ENCODE peak calls at places on chromosome 13, in seven cellular contexts. R, N, D, E, M, Q and U are unnamed samples.

GRCh38 chr13:103883152-103883551 is 816.9 kb upstream of the SLC10A2 start:
- DNase-seq in Q (peak), M (no peak), D (peak), N (peak), E (peak), R (peak), U (peak)

GRCh38 chr13:98112456-98112855 is 30.4 kb upstream of the FARP1 start:
- DNase-seq in Q (no peak), D (no peak), M (no peak), N (no peak), R (no peak), E (no peak), U (no peak)

GRCh38 chr13:80547341-80547740 is 206.4 kb upstream of the SPRY2 start:
- DNase-seq in E (no peak), N (no peak), Q (no peak), M (no peak), R (no peak), D (no peak), U (no peak)

GRCh38 chr13:79749985-79750551 is 269.1 kb downstream of the NDFIP2 start:
- DNase-seq in N (peak), E (no peak), D (peak), M (no peak), R (no peak), Q (peak), U (peak)

GRCh38 chr13:54367639-54368271 is 1339.1 kb downstream of the OLFM4 start:
- DNase-seq in D (no peak), M (no peak), E (no peak), Q (no peak), R (no peak), N (no peak), U (no peak)

GRCh38 chr13:45518525-45519235 is 53.9 kb downstream of the COG3 start:
- DNase-seq in Q (no peak), M (no peak), D (no peak), E (no peak), R (no peak), N (peak), U (no peak)

GRCh38 chr13:113126265-113127150 is 3.9 kb downstream of the F10 start:
- DNase-seq in M (no peak), N (no peak), Q (no peak), R (peak), E (no peak), D (no peak), U (peak)

GRCh38 chr13:66210677-66211076 is 1019.5 kb downstream of the PCDH9 start:
- DNase-seq in E (no peak), D (no peak), M (no peak), R (no peak), Q (no peak), N (peak), U (no peak)

GRCh38 chr13:64446372-64446771 is 2783.8 kb downstream of the PCDH9 start:
- DNase-seq in Q (no peak), N (no peak), M (no peak), E (no peak), R (no peak), D (no peak), U (no peak)

GRCh38 chr13:82092312-82092711 is 1751.4 kb upstream of the SPRY2 start:
- DNase-seq in Q (no peak), M (no peak), N (no peak), D (no peak), R (no peak), E (no peak), U (no peak)

GRCh38 chr13:46516624-46517318 is 36.2 kb upstream of the LRCH1 start:
- DNase-seq in Q (peak), D (no peak), M (no peak), N (no peak), R (no peak), E (no peak), U (no peak)

GRCh38 chr13:111187879-111188643 is 73.0 kb downstream of the ARHGEF7 start:
- DNase-seq in M (no peak), D (no peak), N (peak), E (no peak), R (no peak), Q (no peak), U (no peak)

GRCh38 chr13:110648155-110648819 is 32.9 kb downstream of the NAXD start:
- DNase-seq in D (no peak), R (no peak), M (no peak), Q (no peak), E (no peak), N (no peak), U (no peak)

GRCh38 chr13:39900106-39900750 is 244.8 kb downstream of the COG6 start:
- DNase-seq in M (no peak), R (no peak), Q (no peak), D (no peak), E (no peak), N (peak), U (no peak)

GRCh38 chr13:112777637-112778406 is 88.0 kb downstream of the ATP11A start:
- DNase-seq in Q (no peak), M (no peak), N (no peak), D (no peak), E (no peak), R (peak), U (peak)

GRCh38 chr13:42312817-42313431 is 41.0 kb downstream of the AKAP11 start:
- DNase-seq in Q (no peak), E (no peak), N (no peak), D (no peak), R (no peak), M (no peak), U (no peak)

GRCh38 chr13:113981201-113981605 is 7.3 kb upstream of the C13orf46 start:
- DNase-seq in R (peak), M (no peak), N (no peak), E (peak), D (peak), Q (peak), U (peak)

GRCh38 chr13:110953833-110954532 is 39.1 kb upstream of the ANKRD10 start:
- DNase-seq in N (no peak), E (peak), D (no peak), R (no peak), M (no peak), Q (no peak), U (no peak)

GRCh38 chr13:97631158-97631557 is 197.2 kb downstream of the RAP2A start:
- DNase-seq in D (no peak), Q (no peak), R (no peak), M (no peak), E (no peak), N (no peak), U (no peak)

GRCh38 chr13:71864094-71864980 is 2.7 kb downstream of the DACH1 start:
- DNase-seq in E (peak), N (no peak), R (peak), Q (peak), D (peak), M (peak), U (no peak)

GRCh38 chr13:23725922-23726321 is 155.7 kb downstream of the TNFRSF19 start:
- DNase-seq in R (no peak), E (no peak), M (no peak), Q (no peak), N (no peak), D (no peak), U (peak)

GRCh38 chr13:113671066-113672001 is 4.3 kb downstream of the GRK1 start:
- DNase-seq in D (peak), N (no peak), R (peak), Q (no peak), M (no peak), E (peak), U (peak)

GRCh38 chr13:19156013-19156825 is 25.4 kb downstream of the TUBA3C start:
- DNase-seq in R (no peak), Q (no peak), D (no peak), E (peak), M (no peak), N (no peak), U (no peak)

GRCh38 chr13:85690368-85690767 is 108.9 kb downstream of the SLITRK6 start:
- DNase-seq in N (no peak), E (no peak), D (no peak), R (no peak), Q (no peak), M (no peak), U (no peak)

GRCh38 chr13:46778879-46779278 is 18.1 kb downstream of the ESD start:
- DNase-seq in D (no peak), M (no peak), Q (no peak), R (no peak), E (no peak), N (peak), U (no peak)

DNA sequence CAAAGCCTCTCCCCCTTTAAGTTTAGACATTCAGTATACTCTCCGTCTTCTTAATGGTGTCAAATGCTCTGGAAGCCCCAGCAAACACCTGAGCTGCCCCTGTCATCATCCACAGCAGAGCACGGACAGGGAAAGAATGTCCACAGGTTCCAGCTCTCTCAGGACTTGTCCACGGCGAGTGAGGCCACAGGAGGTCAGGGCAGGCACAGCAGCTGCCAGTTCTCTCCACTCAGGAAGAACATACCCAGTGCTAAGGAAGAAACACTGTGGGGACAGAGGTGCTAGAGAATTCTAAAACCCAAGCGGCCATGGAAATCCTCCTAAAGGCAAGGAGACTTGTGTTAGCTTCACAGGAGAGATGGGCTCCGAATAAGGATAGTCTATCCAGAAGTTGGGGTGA is 132.0 kb upstream of the SERP2 start:
- DNase-seq in N (no peak), E (no peak), R (no peak), D (no peak), M (no peak), Q (no peak), U (peak)
- TF ChIP-seq CTCF in N (no peak), E (no peak), R (no peak), D (no peak), M (no peak), Q (no peak), U (no peak)

DNA sequence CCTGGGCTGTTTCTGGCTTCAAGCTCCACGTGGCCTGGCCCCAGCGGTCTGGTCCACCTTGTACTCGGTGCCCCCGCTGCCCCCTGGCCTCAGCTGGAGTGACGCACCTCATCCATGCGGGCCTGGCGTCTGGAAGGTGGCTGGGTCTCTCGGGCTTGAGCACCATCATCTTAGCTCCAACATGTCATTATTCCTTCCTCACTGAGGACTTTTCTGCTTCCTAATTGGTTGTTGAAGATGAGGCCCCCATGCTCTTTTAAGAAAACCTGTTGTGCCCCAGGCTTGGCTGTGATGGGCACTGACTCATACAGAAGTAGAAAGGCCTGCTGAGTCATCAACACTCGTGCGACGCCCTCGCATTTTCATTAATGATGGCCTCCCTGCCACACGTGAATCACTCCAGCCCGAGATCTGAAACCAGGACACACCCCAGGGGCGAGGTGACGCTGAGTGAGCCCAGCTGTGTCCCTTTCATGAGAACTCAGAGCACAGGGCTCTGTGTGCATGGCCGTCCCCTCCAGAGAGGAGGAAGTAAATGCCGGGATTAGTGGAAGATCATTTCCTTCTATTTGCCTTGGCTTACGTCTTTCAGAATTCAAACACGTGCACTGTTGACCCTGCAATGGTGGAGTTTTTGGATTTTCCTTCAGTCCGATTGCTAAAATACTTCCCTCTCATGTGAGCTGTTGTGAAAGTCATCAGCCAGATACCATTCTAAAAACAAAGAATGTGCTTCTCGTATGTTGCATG is 14.0 kb upstream of the GJA3 start:
- DNase-seq in M (peak), D (peak), Q (peak), R (peak), N (peak), E (peak), U (peak)
- H3K4me3 ChIP-seq in M (peak), D (no peak), Q (no peak), R (peak), N (no peak), E (peak), U (no peak)

GRCh38 chr13:51804295-51805172 is 571 bp upstream of the DHRS12 start:
- DNase-seq in R (no peak), M (no peak), N (no peak), D (peak), Q (peak), E (no peak), U (no peak)
- TF ChIP-seq POLR2A in R (peak), M (no peak), N (no peak), D (no peak), Q (no peak), E (no peak), U (no peak)

GRCh38 chr13:40992678-40993077 is 26.4 kb downstream of the ELF1 start:
- DNase-seq in Q (no peak), N (no peak), M (no peak), D (no peak), E (no peak), R (no peak), U (no peak)
- TF ChIP-seq CTCF in Q (no peak), N (no peak), M (no peak), D (no peak), E (no peak), R (no peak), U (no peak)

GRCh38 chr13:99542788-99543406 is 41.6 kb downstream of the TM9SF2 start:
- DNase-seq in E (no peak), N (no peak), R (no peak), M (peak), Q (no peak), D (peak), U (no peak)
- H3K4me3 ChIP-seq in E (no peak), N (no peak), R (no peak), M (no peak), Q (no peak), D (no peak), U (no peak)

DNA sequence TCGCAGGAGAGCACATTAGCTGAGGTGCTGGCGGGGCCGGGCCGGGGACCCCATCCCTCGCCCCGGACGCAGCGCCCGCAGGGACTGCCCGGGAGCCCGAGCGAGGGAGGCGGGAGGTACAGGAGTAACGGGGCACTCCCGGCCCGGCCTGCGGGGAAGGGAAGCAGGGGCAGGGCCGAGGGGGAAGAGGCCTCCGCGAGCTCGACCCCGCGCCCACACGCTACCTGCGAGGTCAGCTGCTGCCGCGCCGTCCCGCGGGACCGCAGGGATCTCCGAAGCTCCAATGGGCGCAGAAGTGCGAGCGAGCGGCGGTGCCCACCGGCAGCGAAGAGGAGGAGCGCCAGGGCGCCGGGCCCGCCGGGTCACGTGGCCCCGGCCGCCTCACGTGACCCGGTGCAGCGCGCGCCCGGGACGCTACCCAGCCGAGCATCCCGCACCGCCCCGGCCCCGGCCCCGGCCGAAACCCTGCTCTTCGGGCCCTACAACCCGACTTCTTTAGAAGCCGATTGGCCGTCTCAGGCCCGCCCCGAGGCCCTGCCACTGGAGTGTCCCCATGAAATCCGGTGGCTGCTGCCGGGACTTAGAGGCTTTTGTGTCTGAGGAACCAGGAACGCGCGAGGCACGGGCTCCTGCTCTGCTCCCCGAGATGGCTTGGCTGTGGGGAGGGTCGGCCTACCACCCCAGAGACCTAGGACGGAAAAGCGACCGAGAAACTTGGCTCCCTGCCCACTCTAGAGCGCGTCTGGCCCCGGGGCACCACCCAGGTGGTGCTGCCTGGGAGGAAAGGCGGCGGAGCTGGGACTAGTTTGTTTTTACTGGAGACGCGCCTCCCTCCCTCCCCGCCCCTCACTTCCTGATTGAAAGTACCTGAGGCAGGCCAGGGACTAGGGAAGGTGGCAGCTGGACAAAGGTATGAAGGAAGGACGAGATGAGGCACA is at the start of gene RCBTB1:
- DNase-seq in R (peak), N (peak), D (peak), E (peak), Q (peak), M (no peak), U (peak)
- TF ChIP-seq POLR2A in R (no peak), N (no peak), D (peak), E (no peak), Q (peak), M (no peak), U (no peak)

GRCh38 chr13:101673360-101674105 is 221.1 kb downstream of the ITGBL1 start:
- DNase-seq in Q (no peak), D (no peak), M (no peak), R (no peak), N (no peak), E (no peak), U (no peak)
- TF ChIP-seq CTCF in Q (no peak), D (no peak), M (no peak), R (no peak), N (no peak), E (no peak), U (no peak)

DNA sequence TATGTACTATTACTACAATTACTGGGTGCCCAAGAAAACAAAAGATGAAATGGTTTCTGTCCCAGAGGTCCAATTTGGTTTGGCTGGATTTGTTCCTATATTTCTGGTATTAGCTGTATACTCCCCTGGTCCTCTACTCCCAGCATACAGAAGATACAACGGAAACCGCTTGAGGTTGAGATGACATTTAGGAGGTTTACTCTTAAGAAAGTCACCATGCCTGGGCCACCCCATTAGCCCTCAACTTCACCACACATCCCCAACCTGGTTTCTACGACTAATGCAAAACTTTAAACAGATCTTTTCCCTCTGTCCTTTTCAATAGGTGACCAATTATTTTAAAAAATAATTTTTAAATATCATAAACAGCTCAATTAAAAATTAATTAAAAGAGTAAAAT is 46.0 kb upstream of the EEF1AKMT1 start:
- DNase-seq in E (no peak), R (no peak), M (no peak), D (no peak), Q (no peak), N (no peak), U (no peak)
- H3K4me3 ChIP-seq in E (no peak), R (no peak), M (no peak), D (no peak), Q (no peak), N (no peak), U (no peak)